ENCODE peak calls at places on chromosomes 4 and X, in five cellular contexts. I is stimulated activated CD4-positive, alpha-beta T cell treated with anti-CD3 and anti-CD28 coated beads, TNF-alpha, amount 100 ng/mL, for 48 hours; W is aorta; K is ACHN; S is right atrium auricular region. G is an unnamed sample.

GRCh38 chr4:143819029-143819428 is 86.3 kb downstream of the GYPE start:
- DNase-seq in I (no peak), W (no peak), K (no peak), S (no peak), G (no peak)

GRCh38 chr4:120763650-120764049 is 158.9 kb downstream of the PRDM5 start:
- DNase-seq in I (no peak), W (no peak), K (no peak), S (no peak), G (no peak)

GRCh38 chr4:105509291-105509690 is 35.4 kb upstream of the PPA2 start:
- DNase-seq in I (no peak), W (no peak), K (no peak), S (no peak), G (no peak)

GRCh38 chrX:56733459-56734046 is 4.5 kb downstream of the NBDY start:
- DNase-seq in I (no peak), W (no peak), K (peak), S (peak), G (no peak)

GRCh38 chrX:38347136-38347535 is 5.3 kb upstream of the OTC start:
- DNase-seq in I (no peak), W (no peak), K (no peak), S (no peak), G (no peak)

GRCh38 chrX:71147496-71148277 is 3.0 kb downstream of the NLGN3 start:
- DNase-seq in I (no peak), W (no peak), K (no peak), S (no peak), G (no peak)

GRCh38 chr4:114108869-114109268 is 129.4 kb upstream of the ARSJ start:
- DNase-seq in I (no peak), W (no peak), K (peak), S (no peak), G (no peak)

GRCh38 chr4:173489514-173489913 is 40.5 kb downstream of the HAND2 start:
- DNase-seq in I (no peak), W (no peak), K (no peak), S (no peak), G (no peak)

G was measured in osteocyte.